ENCODE peak calls at places on chromosomes 1 and 21, in seven cellular contexts. C is right cardiac atrium; B is upper lobe of right lung; K is OCI-LY7; N is CD4-positive, CD25-positive, alpha-beta regulatory T cell; S is mucosa of descending colon; Y is kidney. L is an unnamed sample.

GRCh38 chr1:240732390-240732789 is 120.4 kb upstream of the GREM2 start:
- DNase-seq in C (no peak), B (no peak), K (peak; percentile 60), N (no peak), S (no peak), Y (no peak), L (no peak)

GRCh38 chr1:112935474-112936289 is 20.3 kb downstream of the SLC16A1 start:
- DNase-seq in C (no peak), B (no peak), K (peak; percentile 22), N (no peak), S (no peak), Y (no peak), L (no peak)

GRCh38 chr1:9009438-9010366 is 16.5 kb downstream of the SLC2A7 start:
- DNase-seq in C (peak; percentile 71), B (no peak), K (peak; percentile 87), N (no peak), S (peak; percentile 56), Y (no peak), L (peak; percentile 43)

GRCh38 chr1:33015216-33015615 is 21.5 kb downstream of the AK2 start:
- DNase-seq in C (no peak), B (no peak), K (no peak), N (no peak), S (no peak), Y (no peak), L (no peak)

GRCh38 chr1:235327559-235328270 is at the start of gene ARID4B:
- DNase-seq in C (peak; percentile 92), B (peak; percentile 90), K (no peak), N (no peak), S (peak; percentile 92), Y (peak; percentile 96), L (no peak)

GRCh38 chr1:33296082-33296458 is 24.8 kb downstream of the A3GALT2 start:
- DNase-seq in C (no peak), B (peak; percentile 22), K (no peak), N (no peak), S (no peak), Y (peak; percentile 86), L (no peak)

GRCh38 chr1:245365621-245366020 is 210.8 kb downstream of the KIF26B start:
- DNase-seq in C (no peak), B (no peak), K (no peak), N (no peak), S (no peak), Y (no peak), L (no peak)

GRCh38 chr21:45034556-45035476 is 39.6 kb upstream of the ADARB1 start:
- DNase-seq in C (peak; percentile 56), B (peak; percentile 49), K (no peak), N (no peak), S (no peak), Y (no peak), L (no peak)

GRCh38 chr21:44713130-44713529 is 1.8 kb upstream of the TSPEAR start:
- DNase-seq in C (peak; percentile 18), B (peak; percentile 32), K (no peak), N (no peak), S (no peak), Y (no peak), L (no peak)

GRCh38 chr1:198771562-198772153 is 132.8 kb downstream of the PTPRC start:
- DNase-seq in C (no peak), B (no peak), K (peak; percentile 62), N (no peak), S (no peak), Y (no peak), L (no peak)

GRCh38 chr1:227929746-227930472 is 17.8 kb downstream of the WNT9A start:
- DNase-seq in C (peak; percentile 10), B (no peak), K (no peak), N (no peak), S (peak; percentile 31), Y (peak; percentile 41), L (no peak)

GRCh38 chr1:80441664-80442063 is 1359.1 kb upstream of the ADGRL2 start:
- DNase-seq in C (no peak), B (no peak), K (no peak), N (no peak), S (no peak), Y (no peak), L (no peak)

GRCh38 chr1:55813619-55814018 is 598.5 kb upstream of the USP24 start:
- DNase-seq in C (peak; percentile 54), B (no peak), K (no peak), N (no peak), S (no peak), Y (no peak), L (no peak)

DNA sequence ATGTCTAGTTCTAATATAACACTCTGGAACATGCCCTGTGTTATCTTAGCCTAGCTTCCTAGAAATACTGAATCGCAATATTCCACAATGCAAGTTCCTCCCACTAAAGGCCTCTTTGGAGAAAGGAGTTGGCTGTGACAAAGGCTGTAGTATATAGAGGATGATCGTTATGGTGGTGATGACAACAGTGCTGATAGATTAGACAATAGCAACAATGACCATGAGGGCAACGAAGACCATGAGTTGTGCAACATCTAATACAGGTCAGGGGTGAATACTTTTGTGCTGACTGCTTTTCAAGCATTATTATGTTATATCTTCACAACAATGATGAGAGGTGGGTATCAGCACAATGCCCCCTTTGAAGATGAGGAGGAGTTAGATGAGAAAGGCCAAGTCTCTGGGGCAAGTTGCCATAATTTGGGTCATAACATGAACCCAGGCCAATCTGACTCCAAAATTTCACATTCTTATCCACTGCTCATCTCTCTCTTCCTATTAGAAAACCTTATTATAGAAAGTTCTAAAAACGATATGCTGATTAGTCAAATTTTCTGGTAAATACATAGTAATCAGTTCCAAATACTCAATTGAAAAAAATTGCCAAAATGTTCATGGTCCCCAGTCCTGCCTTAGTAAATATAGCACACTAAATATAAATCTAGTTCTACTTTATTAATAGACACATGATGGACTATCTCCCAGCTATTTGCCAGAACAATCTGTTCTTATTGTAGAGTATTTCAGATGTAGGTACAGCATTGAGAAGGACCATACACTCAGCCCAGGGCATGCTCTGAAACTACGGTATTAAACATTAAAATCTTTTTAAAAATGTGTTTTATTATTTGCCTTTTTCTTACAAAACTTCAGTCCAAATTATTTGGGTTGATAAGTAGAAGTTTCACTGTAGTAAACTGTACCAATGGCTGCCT is 37.5 kb downstream of the HIVEP3 start:
- DNase-seq in C (no peak), B (no peak), K (no peak), N (no peak), S (no peak), Y (no peak), L (no peak)
- H3K4me3 ChIP-seq in C (no peak overlapping the region), B (no peak overlapping the region), K (no peak overlapping the region), N (no peak overlapping the region), S (no peak overlapping the region), Y (no peak overlapping the region), L (no peak overlapping the region)

GRCh38 chr1:143698016-143698415 is 273.8 kb downstream of the FAM72C start:
- DNase-seq in C (peak; percentile 49), B (peak; percentile 80), K (peak; percentile 7), N (no peak), S (peak; percentile 62), Y (no peak), L (peak; percentile 45)
- H3K4me3 ChIP-seq in C (no peak overlapping the region), B (no peak overlapping the region), K (no peak overlapping the region), N (no peak overlapping the region), S (no peak overlapping the region), Y (no peak overlapping the region), L (no peak overlapping the region)

GRCh38 chr1:115838805-115839705 is 1.9 kb downstream of the NHLH2 start:
- DNase-seq in C (peak; percentile 49), B (peak; percentile 75), K (no peak), N (no peak), S (no peak), Y (peak; percentile 73), L (no peak)
- H3K4me3 ChIP-seq in C (peak overlapping the region; percentile 48), B (peak overlapping the region; percentile 36), K (no peak overlapping the region), N (no peak overlapping the region), S (no peak overlapping the region), Y (no peak overlapping the region), L (peak overlapping the region; percentile 37)

DNA sequence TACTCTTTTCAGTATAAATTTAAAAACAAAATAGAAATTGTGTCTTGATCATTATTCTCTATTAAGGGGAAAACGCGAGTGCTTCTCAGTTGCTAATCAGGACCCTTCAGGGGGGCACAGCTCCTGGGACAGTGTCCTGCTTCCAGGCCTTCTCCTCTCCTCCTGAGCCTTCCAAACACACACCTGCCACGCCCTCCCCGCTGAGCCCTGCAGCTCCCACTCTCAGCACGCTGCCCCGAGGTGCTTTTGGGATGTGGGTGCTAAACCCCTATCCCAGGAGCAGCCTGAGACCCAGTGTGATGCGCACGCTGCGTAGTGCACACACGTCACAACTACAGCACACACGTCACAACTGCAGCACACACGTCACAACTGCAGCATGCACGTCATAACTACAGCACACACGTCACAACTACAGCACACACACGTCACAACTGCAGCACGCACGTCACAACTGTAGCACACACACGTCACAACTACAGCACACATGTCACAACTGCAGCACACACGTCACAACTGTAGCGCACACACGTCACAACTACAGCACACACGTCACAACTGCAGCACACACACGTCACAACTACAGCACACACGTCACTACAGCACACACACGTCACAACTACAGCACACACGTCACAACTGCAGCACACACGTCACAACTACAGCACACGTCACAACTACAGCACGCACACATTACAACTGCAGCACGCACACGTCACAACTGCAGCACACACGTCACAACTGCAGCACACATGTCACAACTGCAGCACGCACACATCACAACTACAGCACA is 322.8 kb upstream of the AJAP1 start:
- DNase-seq in C (no peak), B (no peak), K (no peak), N (no peak), S (no peak), Y (no peak), L (no peak)
- H3K4me3 ChIP-seq in C (no peak overlapping the region), B (no peak overlapping the region), K (no peak overlapping the region), N (no peak overlapping the region), S (no peak overlapping the region), Y (no peak overlapping the region), L (no peak overlapping the region)